ENCODE peak calls at places on chromosomes 13 and 19, in five cellular contexts. Y, U, Q, H and K are unnamed samples. For H3K36me3, the result is how much of the 10 kb centered on the place peaks cover.

GRCh38 chr19:51803965-51804364 is 9.0 kb downstream of the FPR3 start:
- DNase-seq in Y (no peak), H (no peak), U (no peak), Q (no peak), K (no peak)

GRCh38 chr19:1232652-1233360 is 5.0 kb downstream of the CBARP start:
- DNase-seq in H (peak), U (no peak), Q (no peak), Y (peak), K (no peak)

GRCh38 chr19:18611327-18612050 is 1.2 kb upstream of the TMEM59L start:
- DNase-seq in Q (peak), Y (no peak), U (no peak), H (no peak), K (no peak)

GRCh38 chr19:33302175-33302973 is at the start of gene CEBPA:
- DNase-seq in U (peak), Y (peak), Q (peak), H (peak), K (peak)

GRCh38 chr13:97640236-97640635 is 206.3 kb downstream of the RAP2A start:
- DNase-seq in Q (no peak), Y (no peak), H (no peak), U (no peak), K (no peak)

GRCh38 chr13:98890186-98890585 is 87.7 kb downstream of the DOCK9 start:
- DNase-seq in H (peak), U (no peak), Y (peak), Q (no peak), K (no peak)

GRCh38 chr13:46551410-46552301 is 1.3 kb upstream of the LRCH1 start:
- DNase-seq in Y (peak), H (peak), Q (peak), U (peak), K (peak)

GRCh38 chr19:51330366-51330765 is 11.6 kb downstream of the VSIG10L start:
- DNase-seq in U (no peak), H (no peak), Y (no peak), Q (no peak), K (no peak)

GRCh38 chr19:291561-292280 is 518 bp upstream of the PLPP2 start:
- DNase-seq in U (no peak), H (peak), Y (no peak), Q (no peak), K (no peak)

GRCh38 chr19:13160557-13160956 is 10.3 kb downstream of the IER2 start:
- DNase-seq in H (no peak), U (no peak), Y (peak), Q (no peak), K (no peak)

GRCh38 chr19:3516675-3517207 is 10.6 kb downstream of the FZR1 start:
- DNase-seq in Y (no peak), H (no peak), U (no peak), Q (no peak), K (no peak)

GRCh38 chr19:41479757-41480191 is 36.8 kb downstream of the ERICH4 start:
- DNase-seq in U (no peak), Y (no peak), Q (no peak), H (no peak), K (no peak)

GRCh38 chr19:31626941-31627340 is 277.7 kb upstream of the TSHZ3 start:
- DNase-seq in H (no peak), U (no peak), Y (no peak), Q (no peak), K (no peak)

GRCh38 chr19:7916137-7916907 is 1.7 kb downstream of the TGFBR3L start:
- DNase-seq in Y (no peak), Q (peak), U (peak), H (no peak), K (peak)

GRCh38 chr19:15643387-15643786 is 2.7 kb downstream of the CYP4F3 start:
- DNase-seq in Y (no peak), U (no peak), Q (no peak), H (no peak), K (no peak)

GRCh38 chr13:49985129-49985528 is 11.7 kb upstream of the TRIM13 start:
- DNase-seq in Y (no peak), H (no peak), Q (no peak), U (no peak), K (no peak)

GRCh38 chr19:47725759-47726401 is 12.7 kb downstream of the EHD2 start:
- DNase-seq in Q (no peak), Y (no peak), U (no peak), H (no peak), K (no peak)

GRCh38 chr19:38841787-38842438 is 7.9 kb downstream of the HNRNPL start:
- DNase-seq in U (no peak), Q (no peak), Y (no peak), H (no peak), K (peak)

GRCh38 chr19:17075860-17076538 is 422 bp downstream of the MYO9B start:
- DNase-seq in H (peak), U (peak), Y (no peak), Q (peak), K (peak)

GRCh38 chr19:42254083-42254849 is 662 bp downstream of the ERF start:
- DNase-seq in Q (peak), Y (peak), H (peak), U (peak), K (peak)

GRCh38 chr19:52735734-52736133 is 890 bp upstream of the ZNF611 start:
- DNase-seq in Y (no peak), H (peak), U (no peak), Q (peak), K (no peak)

GRCh38 chr13:46552888-46553520 is at the start of gene LRCH1:
- DNase-seq in Y (peak), Q (peak), U (peak), H (peak), K (peak)

GRCh38 chr13:94115054-94115453 is 364.4 kb downstream of the DCT start:
- DNase-seq in Q (no peak), U (no peak), Y (no peak), H (no peak), K (no peak)

GRCh38 chr19:51341976-51342580 is at the start of gene VSIG10L:
- DNase-seq in Q (no peak), U (no peak), H (no peak), Y (no peak), K (no peak)

GRCh38 chr19:30530751-30531150 is 158.6 kb downstream of the ZNF536 start:
- DNase-seq in H (no peak), Y (no peak), Q (no peak), U (no peak), K (no peak)

GRCh38 chr13:39506559-39507390 is 96.2 kb downstream of the LHFPL6 start:
- DNase-seq in Q (no peak), H (no peak), U (no peak), Y (peak), K (no peak)

DNA sequence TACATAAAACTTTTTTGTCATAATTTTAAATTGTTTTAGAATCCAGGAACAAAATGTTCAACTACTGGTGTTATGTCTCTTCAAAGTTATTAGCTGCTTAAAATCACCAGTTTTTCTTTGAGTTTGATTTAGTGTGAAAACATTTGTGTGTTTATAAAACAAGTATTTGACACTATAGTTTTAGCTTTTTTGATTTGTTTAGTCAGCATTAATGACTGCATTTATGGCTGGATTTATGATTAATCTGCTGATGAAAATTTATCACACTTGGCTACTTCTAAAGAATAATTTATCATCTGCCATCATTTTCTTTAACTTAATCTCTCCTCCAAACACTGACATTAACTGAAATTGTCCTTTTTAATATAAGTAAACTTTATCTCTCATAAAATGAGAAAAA is 1465.9 kb upstream of the SLC10A2 start:
- DNase-seq in U (no peak), H (no peak), Q (no peak), Y (no peak), K (no peak)
- H3K36me3 ChIP-seq in U (under half), H (under half), Q (under half), Y (under half), K (under half)

GRCh38 chr13:21538753-21539152 is 65.2 kb downstream of the MICU2 start:
- DNase-seq in Y (no peak), H (no peak), Q (no peak), U (no peak), K (no peak)

GRCh38 chr13:21538280-21538679 is 65.7 kb downstream of the MICU2 start:
- DNase-seq in H (no peak), U (no peak), Y (no peak), Q (no peak), K (no peak)

GRCh38 chr13:21541980-21542379 is 62.0 kb downstream of the MICU2 start:
- DNase-seq in U (no peak), Y (no peak), H (no peak), Q (no peak), K (no peak)

GRCh38 chr13:21541271-21541670 is 62.7 kb downstream of the MICU2 start:
- DNase-seq in Q (no peak), H (no peak), Y (no peak), U (no peak), K (no peak)

GRCh38 chr13:21539687-21540086 is 64.3 kb downstream of the MICU2 start:
- DNase-seq in U (no peak), Q (no peak), Y (no peak), H (no peak), K (no peak)
- H3K27ac ChIP-seq in U (no peak), Q (no peak), Y (no peak), H (no peak), K (no peak)

DNA sequence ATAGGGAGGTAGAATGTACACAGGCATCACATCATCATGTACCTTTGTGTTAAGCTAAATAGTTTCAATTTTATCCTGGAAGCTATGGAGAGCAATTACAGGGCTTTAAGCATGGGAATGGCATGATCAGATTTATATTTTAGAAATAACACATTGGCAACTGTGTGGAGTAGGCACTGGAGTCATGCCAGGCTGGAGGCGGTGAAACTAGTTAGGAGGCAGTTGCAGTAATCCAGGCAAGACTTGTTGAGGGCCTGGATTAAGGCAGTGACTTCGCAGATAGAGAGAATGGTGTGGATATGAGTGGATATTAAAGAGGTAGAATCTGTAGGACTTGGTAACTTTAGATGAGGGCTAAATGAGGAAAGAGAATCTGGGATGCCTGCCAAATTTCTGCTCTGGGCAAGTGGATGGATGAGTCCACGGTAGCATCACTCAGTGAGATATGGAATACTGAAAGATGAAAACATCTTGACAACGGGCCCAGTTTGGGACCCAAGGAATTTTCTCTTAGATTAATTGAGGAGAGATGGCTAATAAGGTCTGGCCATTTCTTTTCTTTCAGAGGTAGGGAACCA is 506.2 kb downstream of the FGF9 start:
- DNase-seq in Y (peak), Q (no peak), H (no peak), U (no peak), K (no peak)
- H3K36me3 ChIP-seq in Y (under half), Q (under half), H (under half), U (under half), K (under half)

GRCh38 chr13:51587372-51587771 is 3.1 kb downstream of the WDFY2 start:
- DNase-seq in H (no peak), Q (no peak), U (no peak), Y (no peak), K (no peak)
- H3K27ac ChIP-seq in H (no peak), Q (no peak), U (no peak), Y (no peak), K (no peak)

GRCh38 chr19:35006999-35007365 is 6.9 kb downstream of the GRAMD1A start:
- DNase-seq in U (no peak), Q (no peak), H (no peak), Y (no peak), K (no peak)
- H3K36me3 ChIP-seq in U (under half), Q (under half), H (under half), Y (under half), K (under half)

GRCh38 chr13:26019241-26019640 is 32.6 kb downstream of the SHISA2 start:
- DNase-seq in Y (no peak), H (no peak), U (no peak), Q (no peak), K (no peak)
- H3K27ac ChIP-seq in Y (no peak), H (no peak), U (no peak), Q (no peak), K (no peak)

GRCh38 chr13:44307255-44307654 is 66.4 kb upstream of the SERP2 start:
- DNase-seq in U (no peak), H (no peak), Y (peak), Q (no peak), K (no peak)

GRCh38 chr13:44307844-44308243 is 65.8 kb upstream of the SERP2 start:
- DNase-seq in H (no peak), U (no peak), Y (no peak), Q (no peak), K (no peak)

GRCh38 chr13:44305845-44306244 is 67.8 kb upstream of the SERP2 start:
- DNase-seq in H (no peak), U (no peak), Q (peak), Y (peak), K (no peak)

GRCh38 chr13:44305216-44305615 is 68.4 kb upstream of the SERP2 start:
- DNase-seq in U (no peak), H (no peak), Y (no peak), Q (peak), K (no peak)

GRCh38 chr13:44306401-44307192 is 67.0 kb upstream of the SERP2 start:
- DNase-seq in Q (peak), Y (peak), U (no peak), H (peak), K (no peak)
- H3K36me3 ChIP-seq in Q (under half), Y (under half), U (under half), H (under half), K (under half)